ENCODE peak calls at places on chromosomes 2 and 18, in seven cellular contexts. Q is mucosa of gallbladder; O is stimulated activated CD4-positive, alpha-beta T cell treated with anti-CD3 and anti-CD28 coated beads, Interleukin-1b, Interleukin-23, amount 100 ng/mL, for 1 hour; W is A172; Y is naive thymus-derived CD8-positive, alpha-beta T cell; T is mesothelial cell of epicardium; G is choroid plexus epithelial cell. E is an unnamed sample.

GRCh38 chr2:187553908-187554703 is at the start of gene TFPI:
- DNase-seq in G (peak), O (no peak), Y (no peak), T (no peak), Q (peak), W (peak), E (no peak)

GRCh38 chr2:210524533-210524932 is 31.9 kb upstream of the CPS1 start:
- DNase-seq in Y (no peak), G (no peak), T (no peak), Q (no peak), O (no peak), W (no peak), E (no peak)

GRCh38 chr2:102055346-102055975 is 63.7 kb downstream of the IL1R2 start:
- DNase-seq in Y (no peak), T (no peak), O (no peak), Q (no peak), W (no peak), G (peak), E (no peak)

GRCh38 chr2:219912530-219912929 is 285.1 kb downstream of the SLC4A3 start:
- DNase-seq in W (peak), Q (peak), Y (no peak), G (peak), T (peak), O (no peak), E (no peak)

GRCh38 chr2:199895406-199895805 is 15.7 kb upstream of the C2orf69 start:
- DNase-seq in G (no peak), T (no peak), O (no peak), Y (no peak), W (no peak), Q (no peak), E (no peak)

GRCh38 chr18:55489742-55490055 is 98.3 kb downstream of the TCF4 start:
- DNase-seq in G (no peak), Y (no peak), O (no peak), T (no peak), W (no peak), Q (no peak), E (no peak)

GRCh38 chr18:59140287-59140885 is 702 bp downstream of the SEC11C start:
- DNase-seq in T (peak), G (peak), Q (peak), Y (no peak), W (peak), O (no peak), E (no peak)

GRCh38 chr2:27720004-27720551 is 51.4 kb upstream of the MRPL33 start:
- DNase-seq in W (peak), Y (no peak), O (peak), Q (peak), G (peak), T (no peak), E (peak)

E was measured in mesenteric fat pad.